ENCODE peak calls at places on chromosomes 6 and 20, in nine cellular contexts. G, F, P, D, Z, Y, R, L and B are unnamed samples.
A peak's percentile ranks its signal among the peaks of the same experiment; 100 is the strongest.

GRCh38 chr20:20992274-20992673 is 113.9 kb downstream of the LINC00237 start:
- DNase-seq in L (no peak), F (no peak), Z (no peak), R (no peak), Y (no peak), D (no peak), P (no peak), G (no peak), B (no peak)

GRCh38 chr6:25193147-25193864 is 85.9 kb upstream of the CARMIL1 start:
- DNase-seq in R (peak; percentile 93), Y (peak; percentile 79), G (no peak), P (peak; percentile 98), Z (no peak), D (no peak), L (no peak), F (no peak), B (no peak)

GRCh38 chr20:24039196-24039595 is 50.6 kb upstream of the GGTLC1 start:
- DNase-seq in F (no peak), P (no peak), Z (no peak), L (no peak), D (no peak), Y (no peak), G (no peak), R (no peak), B (no peak)

GRCh38 chr6:169724554-169725269 is 412 bp upstream of the PHF10 start:
- DNase-seq in L (peak; percentile 69), D (peak; percentile 97), F (peak; percentile 61), Z (peak; percentile 66), Y (peak; percentile 57), G (peak; percentile 84), R (no peak), P (peak; percentile 16), B (peak; percentile 87)

GRCh38 chr6:6564154-6564553 is 24.4 kb upstream of the LY86 start:
- DNase-seq in Z (no peak), P (no peak), L (no peak), F (no peak), D (no peak), G (no peak), Y (no peak), R (no peak), B (no peak)

GRCh38 chr6:106512048-106512957 is 117.0 kb downstream of the RTN4IP1 start:
- DNase-seq in G (peak; percentile 84), R (no peak), P (peak; percentile 56), L (peak; percentile 80), F (peak; percentile 68), Z (peak; percentile 74), Y (peak; percentile 61), D (peak; percentile 61), B (peak; percentile 88)

GRCh38 chr20:1033751-1034419 is 31.8 kb upstream of the RSPO4 start:
- DNase-seq in G (peak; percentile 38), P (no peak), L (no peak), Y (no peak), Z (no peak), F (no peak), R (no peak), D (no peak), B (peak; percentile 59)

GRCh38 chr6:146410851-146411595 is 132.6 kb upstream of the RAB32 start:
- DNase-seq in Z (no peak), D (no peak), F (no peak), Y (no peak), L (no peak), G (no peak), R (peak; percentile 14), P (no peak), B (no peak)

GRCh38 chr6:85641916-85642773 is 541 bp downstream of the SYNCRIP start:
- DNase-seq in D (peak; percentile 53), L (peak; percentile 48), Y (peak; percentile 68), F (peak; percentile 35), G (peak; percentile 66), P (peak; percentile 49), Z (peak; percentile 61), R (no peak), B (peak; percentile 72)

GRCh38 chr20:1524004-1524403 is 32.8 kb upstream of the SIRPB2 start:
- DNase-seq in F (no peak), L (no peak), Z (no peak), D (no peak), P (no peak), R (no peak), G (peak; percentile 13), Y (no peak), B (no peak)

GRCh38 chr6:107186047-107186446 is 70.7 kb upstream of the BEND3 start:
- DNase-seq in L (no peak), Z (no peak), D (peak; percentile 47), G (no peak), F (no peak), P (no peak), R (no peak), Y (no peak), B (no peak)

GRCh38 chr6:38337819-38338465 is 301.8 kb downstream of the BTBD9 start:
- DNase-seq in L (no peak), Z (no peak), G (no peak), R (peak; percentile 58), P (peak; percentile 89), D (no peak), Y (no peak), F (peak; percentile 33), B (no peak)

GRCh38 chr6:135128268-135128914 is 52.7 kb upstream of the MYB start:
- DNase-seq in Z (no peak), L (peak; percentile 54), F (no peak), R (no peak), P (no peak), D (no peak), G (no peak), Y (no peak), B (no peak)

GRCh38 chr6:1315560-1316386 is 3.9 kb downstream of the FOXQ1 start:
- DNase-seq in P (no peak), Z (no peak), F (peak; percentile 78), L (no peak), G (no peak), D (no peak), R (no peak), Y (no peak), B (no peak)

GRCh38 chr6:70843328-70843918 is 113.4 kb downstream of the B3GAT2 start:
- DNase-seq in P (no peak), Y (no peak), D (no peak), Z (no peak), F (no peak), L (no peak), G (peak; percentile 19), R (no peak), B (peak; percentile 57)

GRCh38 chr6:44366781-44367180 is 20.7 kb upstream of the CDC5L start:
- DNase-seq in L (no peak), Y (no peak), R (no peak), D (no peak), G (no peak), Z (no peak), F (no peak), P (no peak), B (no peak)

GRCh38 chr20:11676618-11677289 is 240.9 kb upstream of the BTBD3 start:
- DNase-seq in P (peak; percentile 52), D (peak; percentile 67), R (peak; percentile 6), Y (peak; percentile 62), G (peak; percentile 8), F (peak; percentile 62), Z (no peak), L (no peak), B (peak; percentile 56)

GRCh38 chr6:9398794-9399373 is 963.5 kb upstream of the SLC35B3 start:
- DNase-seq in Z (no peak), D (peak; percentile 11), F (no peak), Y (no peak), G (no peak), P (no peak), R (peak; percentile 16), L (no peak), B (no peak)

GRCh38 chr6:1524040-1524480 is 85.7 kb upstream of the FOXC1 start:
- DNase-seq in D (peak; percentile 84), P (peak; percentile 57), R (peak; percentile 20), F (no peak), G (no peak), Y (peak; percentile 43), L (peak; percentile 60), Z (peak; percentile 60), B (no peak)

GRCh38 chr6:168192901-168193815 is 114.1 kb upstream of the FRMD1 start:
- DNase-seq in D (peak; percentile 27), R (no peak), Y (no peak), L (no peak), Z (no peak), F (no peak), G (no peak), P (no peak), B (no peak)
- H3K4me1 ChIP-seq in D (no peaks in the 10 kb centered on the region), R (no peaks in the 10 kb centered on the region), Y (no peaks in the 10 kb centered on the region), L (no peaks in the 10 kb centered on the region), Z (no peaks in the 10 kb centered on the region), F (peaks cover 59% of the 10 kb centered on the region), G (no peaks in the 10 kb centered on the region), P (no peaks in the 10 kb centered on the region), B (no peaks in the 10 kb centered on the region)

GRCh38 chr20:41047975-41048305 is 19.3 kb downstream of the TOP1 start:
- DNase-seq in F (no peak), G (peak; percentile 51), Z (no peak), Y (no peak), R (no peak), P (peak; percentile 51), D (no peak), L (no peak), B (peak; percentile 80)

GRCh38 chr20:41050361-41051019 is 21.9 kb downstream of the TOP1 start:
- DNase-seq in R (peak; percentile 65), G (no peak), P (peak; percentile 49), F (no peak), D (no peak), Z (no peak), Y (no peak), L (no peak), B (no peak)

GRCh38 chr20:41051426-41051825 is 22.8 kb downstream of the TOP1 start:
- DNase-seq in D (no peak), F (no peak), L (no peak), Z (no peak), P (no peak), G (no peak), Y (no peak), R (no peak), B (no peak)

GRCh38 chr20:41048475-41049242 is 20.0 kb downstream of the TOP1 start:
- DNase-seq in F (no peak), Y (no peak), L (no peak), G (peak; percentile 49), Z (no peak), D (no peak), P (no peak), R (no peak), B (peak; percentile 56)

GRCh38 chr20:41049451-41049850 is 20.8 kb downstream of the TOP1 start:
- DNase-seq in G (no peak), Y (no peak), L (no peak), D (no peak), R (no peak), P (no peak), F (no peak), Z (no peak), B (no peak)
- H3K4me1 ChIP-seq in G (peaks cover 86% of the 10 kb centered on the region), Y (peaks cover 89% of the 10 kb centered on the region), L (peaks cover 68% of the 10 kb centered on the region), D (peaks cover 19% of the 10 kb centered on the region), R (peaks cover 31% of the 10 kb centered on the region), P (peaks cover 24% of the 10 kb centered on the region), F (peaks cover 88% of the 10 kb centered on the region), Z (peaks cover 65% of the 10 kb centered on the region), B (peaks cover 99% of the 10 kb centered on the region)

GRCh38 chr20:19938421-19938787 is 78.8 kb upstream of the NAA20 start:
- DNase-seq in P (no peak), L (no peak), D (no peak), F (no peak), R (no peak), G (no peak), Y (no peak), Z (no peak), B (no peak)
- H3K4me1 ChIP-seq in P (peaks cover 3% of the 10 kb centered on the region), L (peaks cover 5% of the 10 kb centered on the region), D (no peaks in the 10 kb centered on the region), F (peaks cover 48% of the 10 kb centered on the region), R (no peaks in the 10 kb centered on the region), G (no peaks in the 10 kb centered on the region), Y (peaks cover 26% of the 10 kb centered on the region), Z (peaks cover 3% of the 10 kb centered on the region), B (peaks cover 33% of the 10 kb centered on the region)

GRCh38 chr20:10658876-10659632 is 14.7 kb downstream of the JAG1 start:
- DNase-seq in D (no peak), R (no peak), P (no peak), F (no peak), L (no peak), G (no peak), Y (no peak), Z (no peak), B (no peak)
- H3K4me1 ChIP-seq in D (peaks cover 12% of the 10 kb centered on the region), R (peaks cover 22% of the 10 kb centered on the region), P (peaks cover 5% of the 10 kb centered on the region), F (peaks cover 71% of the 10 kb centered on the region), L (no peaks in the 10 kb centered on the region), G (no peaks in the 10 kb centered on the region), Y (peaks cover 10% of the 10 kb centered on the region), Z (no peaks in the 10 kb centered on the region), B (peaks cover 16% of the 10 kb centered on the region)